ENCODE peak calls at places on chromosomes 6 and 20, in ten cellular contexts. G is prostate gland, N is heart left ventricle, I is endodermal cell, H is SK-N-SH, J is upper lobe of left lung, Q is heart right ventricle, X is keratinocyte, O is fibroblast of lung, F is HCT116. A is an unnamed sample.

GRCh38 chr6:164569503-164569902 is 739.9 kb downstream of the C6orf118 start:
- DNase-seq in G (no peak), N (no peak), I (no peak), H (no peak), J (no peak), Q (no peak), X (no peak), O (no peak), F (no peak), A (no peak)

GRCh38 chr6:74606488-74607135 is 599.2 kb downstream of the COL12A1 start:
- DNase-seq in G (no peak), N (no peak), I (no peak), H (no peak), J (no peak), Q (no peak), X (no peak), O (peak; percentile 96), F (no peak), A (no peak)

GRCh38 chr20:25063546-25063945 is 5.6 kb upstream of the ACSS1 start:
- DNase-seq in G (no peak), N (no peak), I (no peak), H (no peak), J (no peak), Q (no peak), X (no peak), O (no peak), F (no peak), A (no peak)

GRCh38 chr6:84652356-84653026 is 111.9 kb downstream of the TBX18 start:
- DNase-seq in G (no peak), N (no peak), I (no peak), H (no peak), J (no peak), Q (no peak), X (no peak), O (peak; percentile 83), F (no peak), A (no peak)

GRCh38 chr20:17530716-17531536 is at the start of gene BFSP1:
- DNase-seq in G (peak; percentile 22), N (peak; percentile 36), I (peak; percentile 90), H (peak; percentile 84), J (peak; percentile 93), Q (peak; percentile 56), X (no peak), O (peak; percentile 58), F (no peak), A (peak; percentile 69)

GRCh38 chr6:3358413-3359090 is 98.3 kb downstream of the SLC22A23 start:
- DNase-seq in G (no peak), N (no peak), I (peak; percentile 37), H (no peak), J (no peak), Q (no peak), X (no peak), O (no peak), F (no peak), A (no peak)

GRCh38 chr20:10185741-10186558 is 32.7 kb upstream of the SNAP25 start:
- DNase-seq in G (peak; percentile 74), N (no peak), I (no peak), H (no peak), J (no peak), Q (no peak), X (no peak), O (peak; percentile 85), F (no peak), A (no peak)

GRCh38 chr20:8216375-8217200 is 84.5 kb downstream of the PLCB1 start:
- DNase-seq in G (no peak), N (no peak), I (no peak), H (no peak), J (no peak), Q (no peak), X (no peak), O (no peak), F (no peak), A (no peak)

GRCh38 chr20:43748274-43748673 is 21.5 kb upstream of the GTSF1L start:
- DNase-seq in G (no peak), N (no peak), I (no peak), H (no peak), J (no peak), Q (no peak), X (no peak), O (peak; percentile 51), F (no peak), A (no peak)

GRCh38 chr6:118810420-118811027 is 83.4 kb upstream of the ASF1A start:
- DNase-seq in G (no peak), N (no peak), I (no peak), H (no peak), J (no peak), Q (no peak), X (no peak), O (no peak), F (no peak), A (no peak)

GRCh38 chr6:148175511-148176188 is 167.0 kb upstream of the SASH1 start:
- DNase-seq in G (no peak), N (no peak), I (no peak), H (no peak), J (no peak), Q (no peak), X (peak; percentile 42), O (peak; percentile 31), F (no peak), A (peak; percentile 63)

GRCh38 chr6:139544699-139545052 is 170.2 kb upstream of the CITED2 start:
- DNase-seq in G (no peak), N (no peak), I (no peak), H (no peak), J (no peak), Q (no peak), X (no peak), O (no peak), F (no peak), A (no peak)

DNA sequence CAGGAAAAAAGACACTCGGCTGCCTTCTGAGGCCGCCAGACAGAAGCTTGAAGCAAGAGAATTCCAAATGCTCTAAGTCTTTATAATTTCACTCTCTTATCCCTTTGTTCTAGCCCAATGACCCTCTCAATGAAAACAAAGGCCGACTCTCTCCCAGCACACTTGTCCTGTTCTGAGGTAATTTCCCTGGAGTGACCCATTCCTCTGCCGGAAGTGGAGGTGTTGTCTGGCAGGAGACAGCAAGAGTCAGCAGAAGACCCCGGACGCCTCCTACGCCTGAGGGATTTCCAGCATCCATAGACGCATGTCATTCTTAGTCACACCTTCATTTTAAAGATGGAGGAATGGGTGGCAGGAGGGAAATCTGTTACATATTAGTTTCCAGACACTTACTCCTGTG is 110.3 kb downstream of the SOD2 start:
- DNase-seq in G (no peak), N (no peak), I (no peak), H (no peak), J (no peak), Q (no peak), X (no peak), O (no peak), F (no peak), A (no peak)
- H3K9me3 ChIP-seq in G (no peaks in the 10 kb centered on the region), N (no peaks in the 10 kb centered on the region), I (no peaks in the 10 kb centered on the region), H (no peaks in the 10 kb centered on the region), J (no peaks in the 10 kb centered on the region), Q (no peaks in the 10 kb centered on the region), X (no peaks in the 10 kb centered on the region), O (no peaks in the 10 kb centered on the region), F (no peaks in the 10 kb centered on the region), A (peaks cover 3% of the 10 kb centered on the region)

GRCh38 chr20:42192321-42192720 is 574.1 kb upstream of the CHD6 start:
- DNase-seq in G (no peak), N (no peak), I (no peak), H (no peak), J (no peak), Q (no peak), X (no peak), O (no peak), F (no peak), A (no peak)

GRCh38 chr20:42193119-42193518 is 574.9 kb upstream of the CHD6 start:
- DNase-seq in G (no peak), N (no peak), I (no peak), H (no peak), J (no peak), Q (no peak), X (no peak), O (no peak), F (no peak), A (no peak)

GRCh38 chr20:42191140-42191860 is 573.1 kb upstream of the CHD6 start:
- DNase-seq in G (no peak), N (no peak), I (peak; percentile 63), H (no peak), J (no peak), Q (no peak), X (no peak), O (no peak), F (no peak), A (peak; percentile 24)

GRCh38 chr20:42186337-42186736 is 568.2 kb upstream of the CHD6 start:
- DNase-seq in G (no peak), N (no peak), I (no peak), H (no peak), J (no peak), Q (no peak), X (no peak), O (no peak), F (no peak), A (no peak)

DNA sequence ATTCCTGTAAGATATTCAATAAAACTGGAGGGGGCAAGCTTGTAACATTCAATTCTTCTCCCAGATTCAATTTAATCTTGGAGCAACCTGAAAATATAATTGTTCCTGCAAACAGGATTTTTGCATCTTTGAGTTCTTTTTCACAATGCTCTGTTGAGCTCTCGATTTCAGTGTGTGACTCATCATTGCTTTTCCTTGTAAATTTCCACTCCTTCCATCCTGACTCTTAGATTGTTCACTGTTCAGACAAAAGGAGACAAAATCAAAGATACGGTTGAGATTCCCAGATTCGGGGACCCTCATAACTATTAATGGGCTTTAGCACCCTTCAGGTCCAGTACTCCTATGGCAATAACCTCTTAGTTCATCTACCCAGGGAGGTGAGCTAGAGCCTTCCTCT is 571.9 kb upstream of the CHD6 start:
- DNase-seq in G (no peak), N (no peak), I (no peak), H (no peak), J (no peak), Q (no peak), X (no peak), O (no peak), F (no peak), A (no peak)
- H3K27ac ChIP-seq in G (no peak overlapping the region), N (no peak overlapping the region), I (no peak overlapping the region), H (no peak overlapping the region), J (no peak overlapping the region), Q (no peak overlapping the region), X (no peak overlapping the region), O (no peak overlapping the region), F (no peak overlapping the region), A (no peak overlapping the region)

GRCh38 chr6:168367285-168367720 is 47.7 kb upstream of the DACT2 start:
- DNase-seq in G (no peak), N (no peak), I (no peak), H (no peak), J (peak; percentile 41), Q (no peak), X (no peak), O (no peak), F (no peak), A (no peak)
- H3K9me3 ChIP-seq in G (no peaks in the 10 kb centered on the region), N (no peaks in the 10 kb centered on the region), I (peaks cover 11% of the 10 kb centered on the region), H (no peaks in the 10 kb centered on the region), J (no peaks in the 10 kb centered on the region), Q (peaks cover 6% of the 10 kb centered on the region), X (no peaks in the 10 kb centered on the region), O (no peaks in the 10 kb centered on the region), F (no peaks in the 10 kb centered on the region), A (no peaks in the 10 kb centered on the region)

GRCh38 chr20:5608104-5608447 is 142.1 kb upstream of the SHLD1 start:
- DNase-seq in G (no peak), N (no peak), I (no peak), H (peak; percentile 32), J (no peak), Q (no peak), X (no peak), O (no peak), F (no peak), A (no peak)
- H3K27ac ChIP-seq in G (peak overlapping the region; percentile 97), N (no peak overlapping the region), I (no peak overlapping the region), H (no peak overlapping the region), J (peak overlapping the region; percentile 95), Q (no peak overlapping the region), X (no peak overlapping the region), O (no peak overlapping the region), F (no peak overlapping the region), A (no peak overlapping the region)

A was measured in WERI-Rb-1.